ENCODE peak calls at places on chromosomes 4 and X, in eight cellular contexts. Z is non-pigmented ciliary epithelial cell; E is GM13976; P is mesothelial cell of epicardium; M is omental fat pad; S is activated naive CD4-positive, alpha-beta T cell; U is naive thymus-derived CD4-positive, alpha-beta T cell; I is amniotic epithelial cell. A is an unnamed sample.
A peak's percentile ranks its signal among the peaks of the same experiment; 100 is the strongest.

GRCh38 chr4:156252300-156253016 is 298.8 kb upstream of the CTSO start:
- DNase-seq in M (no peak), I (peak; percentile 56), S (no peak), Z (no peak), E (no peak), U (no peak), P (no peak), A (no peak)

GRCh38 chrX:19174401-19175025 is 52.2 kb upstream of the ADGRG2 start:
- DNase-seq in I (no peak), M (no peak), Z (peak; percentile 1), U (no peak), S (no peak), P (no peak), E (no peak), A (no peak)

GRCh38 chrX:55326985-55327384 is 62.3 kb upstream of the PAGE3 start:
- DNase-seq in U (no peak), S (no peak), I (no peak), M (no peak), Z (no peak), P (no peak), E (no peak), A (no peak)

GRCh38 chr4:89434364-89434988 is 126.9 kb upstream of the GPRIN3 start:
- DNase-seq in S (no peak), I (peak; percentile 50), E (peak; percentile 37), M (no peak), P (no peak), U (peak; percentile 28), Z (no peak), A (peak; percentile 69)

GRCh38 chrX:20968996-20969395 is 405.2 kb upstream of the CNKSR2 start:
- DNase-seq in E (no peak), M (no peak), U (no peak), S (no peak), I (peak; percentile 82), P (no peak), Z (no peak), A (no peak)

GRCh38 chrX:21745756-21746155 is 12.2 kb downstream of the SMPX start:
- DNase-seq in S (no peak), E (peak; percentile 14), P (no peak), Z (no peak), I (peak; percentile 41), U (peak; percentile 3), M (peak; percentile 43), A (peak; percentile 9)

GRCh38 chr4:8427761-8428287 is 12.7 kb downstream of the ACOX3 start:
- DNase-seq in M (no peak), E (peak; percentile 68), P (no peak), S (no peak), Z (no peak), U (no peak), I (peak; percentile 43), A (no peak)

GRCh38 chr4:128358231-128358902 is 70.8 kb upstream of the PGRMC2 start:
- DNase-seq in Z (peak; percentile 74), P (no peak), U (no peak), S (no peak), I (peak; percentile 91), M (no peak), E (no peak), A (no peak)

GRCh38 chrX:133337250-133337649 is 78.0 kb downstream of the GPC4 start:
- DNase-seq in E (no peak), M (no peak), P (peak; percentile 54), U (no peak), S (no peak), I (no peak), Z (no peak), A (no peak)

GRCh38 chrX:150258463-150259430 is 104.4 kb upstream of the MAMLD1 start:
- DNase-seq in Z (no peak), S (no peak), U (no peak), P (no peak), I (no peak), M (no peak), E (no peak), A (no peak)

GRCh38 chr4:56821394-56822263 is at the start of gene SPINK2:
- DNase-seq in U (peak; percentile 58), S (peak; percentile 8), I (no peak), P (peak; percentile 58), M (no peak), Z (no peak), E (peak; percentile 58), A (peak; percentile 81)

GRCh38 chrX:110044531-110045249 is 41.8 kb downstream of the TMEM164 start:
- DNase-seq in E (no peak), I (peak; percentile 12), U (no peak), S (no peak), M (no peak), Z (no peak), P (no peak), A (no peak)

GRCh38 chr4:53150631-53151488 is 215.0 kb downstream of the SCFD2 start:
- DNase-seq in Z (no peak), U (no peak), I (peak; percentile 14), E (no peak), S (no peak), M (no peak), P (no peak), A (no peak)

GRCh38 chr4:55635760-55636621 is at the start of gene NMU:
- DNase-seq in S (no peak), U (no peak), E (peak; percentile 70), M (no peak), Z (no peak), P (peak; percentile 61), I (no peak), A (peak; percentile 79)

GRCh38 chr4:33149658-33150057 is 2429.5 kb downstream of the PCDH7 start:
- DNase-seq in E (no peak), S (no peak), U (no peak), Z (no peak), I (no peak), P (no peak), M (no peak), A (no peak)

GRCh38 chrX:51825432-51825831 is 68.0 kb upstream of the MAGED1 start:
- DNase-seq in U (no peak), M (no peak), Z (no peak), S (no peak), I (no peak), P (no peak), E (no peak), A (peak; percentile 17)

GRCh38 chr4:154277164-154277563 is 214.4 kb downstream of the DCHS2 start:
- DNase-seq in Z (peak; percentile 1), P (no peak), S (no peak), E (no peak), I (no peak), M (no peak), U (no peak), A (no peak)

GRCh38 chrX:3815896-3816664 is 102.6 kb upstream of the PRKX start:
- DNase-seq in Z (no peak), I (no peak), U (peak; percentile 27), M (peak; percentile 27), S (no peak), E (peak; percentile 43), P (peak; percentile 72), A (peak; percentile 34)

GRCh38 chr4:4270529-4270928 is 19.4 kb downstream of the LYAR start:
- DNase-seq in E (no peak), I (peak; percentile 75), M (no peak), U (no peak), P (no peak), S (no peak), Z (no peak), A (no peak)

GRCh38 chr4:31620476-31620875 is 900.3 kb downstream of the PCDH7 start:
- DNase-seq in P (no peak), U (no peak), E (no peak), S (no peak), I (peak; percentile 79), M (no peak), Z (peak; percentile 4), A (no peak)

GRCh38 chrX:96564595-96564994 is 120.0 kb upstream of the DIAPH2 start:
- DNase-seq in S (no peak), I (peak; percentile 31), U (no peak), P (no peak), E (no peak), Z (no peak), M (no peak), A (no peak)

GRCh38 chrX:40195368-40195767 is 97.6 kb upstream of the BCOR start:
- DNase-seq in P (no peak), E (no peak), Z (no peak), U (no peak), I (no peak), S (no peak), M (no peak), A (no peak)

GRCh38 chr4:2009651-2010233 is 968 bp upstream of the NELFA start:
- DNase-seq in P (peak; percentile 57), M (no peak), Z (no peak), E (peak; percentile 67), U (peak; percentile 40), S (no peak), I (peak; percentile 53), A (peak; percentile 45)

GRCh38 chr4:90064196-90064595 is 63.0 kb upstream of the CCSER1 start:
- DNase-seq in I (no peak), E (no peak), U (no peak), Z (no peak), M (no peak), S (no peak), P (no peak), A (no peak)

GRCh38 chr4:6332042-6332668 is 62.5 kb downstream of the WFS1 start:
- DNase-seq in P (no peak), I (no peak), Z (no peak), U (no peak), E (peak; percentile 69), M (no peak), S (no peak), A (peak; percentile 35)

GRCh38 chrX:11968470-11968869 is 169.8 kb upstream of the FRMPD4 start:
- DNase-seq in U (no peak), I (no peak), M (no peak), Z (no peak), S (no peak), E (no peak), P (no peak), A (no peak)

GRCh38 chrX:1249101-1249887 is 19.3 kb upstream of the CSF2RA start:
- DNase-seq in S (no peak), Z (no peak), I (no peak), E (no peak), U (peak; percentile 51), M (no peak), P (peak; percentile 53), A (no peak)

GRCh38 chr4:3041192-3042142 is 32.9 kb downstream of the HTT-AS start:
- DNase-seq in E (peak; percentile 60), U (no peak), Z (no peak), M (peak; percentile 42), P (no peak), I (peak; percentile 21), S (no peak), A (peak; percentile 38)

GRCh38 chr4:144463896-144464295 is 182.1 kb upstream of the HHIP start:
- DNase-seq in U (no peak), P (no peak), I (no peak), M (no peak), S (no peak), Z (no peak), E (no peak), A (no peak)

GRCh38 chr4:165394275-165394674 is 15.5 kb downstream of the CPE start:
- DNase-seq in Z (peak; percentile 44), U (no peak), M (no peak), I (peak; percentile 79), P (no peak), E (no peak), S (no peak), A (no peak)

GRCh38 chr4:178215754-178216153 is 773.5 kb upstream of the AGA start:
- DNase-seq in I (no peak), Z (no peak), U (no peak), P (no peak), M (no peak), S (no peak), E (no peak), A (no peak)

GRCh38 chr4:94926936-94927335 is 169.2 kb downstream of the BMPR1B start:
- DNase-seq in U (no peak), P (no peak), I (no peak), S (no peak), Z (no peak), M (no peak), E (no peak), A (no peak)

GRCh38 chr4:150962245-150962644 is 52.8 kb downstream of the LRBA start:
- DNase-seq in S (no peak), M (no peak), U (no peak), I (no peak), E (no peak), P (no peak), Z (no peak), A (peak; percentile 74)